ENCODE peak calls at places on chromosome 3, in eight cellular contexts. D is coronary artery, E is left ventricle myocardium inferior, M is osteoblast, Z is astrocyte of the cerebellum, J is GM13976, X is pancreas, S is fibroblast of lung. P is an unnamed sample.

GRCh38 chr3:148951599-148952361 is 39.6 kb upstream of the GYG1 start:
- DNase-seq in D (no peak), E (no peak), M (no peak), Z (no peak), J (no peak), X (no peak), S (peak), P (no peak)

GRCh38 chr3:152272771-152273242 is 4.1 kb downstream of the MBNL1 start:
- DNase-seq in D (no peak), E (no peak), M (no peak), Z (peak), J (no peak), X (no peak), S (peak), P (no peak)

GRCh38 chr3:7503431-7503830 is 642.5 kb downstream of the GRM7 start:
- DNase-seq in D (no peak), E (no peak), M (no peak), Z (no peak), J (no peak), X (no peak), S (no peak), P (no peak)

GRCh38 chr3:149224736-149225594 is 3.3 kb upstream of the CP start:
- DNase-seq in D (no peak), E (no peak), M (peak), Z (peak), J (peak), X (no peak), S (peak), P (peak)

GRCh38 chr3:138199847-138200246 is 12.7 kb downstream of the ARMC8 start:
- DNase-seq in D (no peak), E (no peak), M (no peak), Z (no peak), J (no peak), X (no peak), S (no peak), P (no peak)

GRCh38 chr3:134949150-134949549 is 154.1 kb downstream of the EPHB1 start:
- DNase-seq in D (no peak), E (no peak), M (no peak), Z (no peak), J (no peak), X (no peak), S (no peak), P (no peak)

GRCh38 chr3:15327941-15328340 is 4.4 kb downstream of the SH3BP5 start:
- DNase-seq in D (no peak), E (peak), M (peak), Z (no peak), J (no peak), X (no peak), S (no peak), P (no peak)

GRCh38 chr3:25782938-25783660 is at the start of gene NGLY1:
- DNase-seq in D (peak), E (peak), M (peak), Z (peak), J (peak), X (peak), S (peak), P (peak)

GRCh38 chr3:143001034-143001368 is 369 bp upstream of the U2SURP start:
- DNase-seq in D (no peak), E (peak), M (peak), Z (no peak), J (peak), X (no peak), S (no peak), P (peak)

GRCh38 chr3:138675393-138675792 is 66.8 kb downstream of the FAIM start:
- DNase-seq in D (no peak), E (no peak), M (no peak), Z (no peak), J (no peak), X (no peak), S (peak), P (no peak)

GRCh38 chr3:4993276-4994143 is 14.3 kb downstream of the BHLHE40 start:
- DNase-seq in D (peak), E (no peak), M (no peak), Z (no peak), J (no peak), X (no peak), S (no peak), P (no peak)

DNA sequence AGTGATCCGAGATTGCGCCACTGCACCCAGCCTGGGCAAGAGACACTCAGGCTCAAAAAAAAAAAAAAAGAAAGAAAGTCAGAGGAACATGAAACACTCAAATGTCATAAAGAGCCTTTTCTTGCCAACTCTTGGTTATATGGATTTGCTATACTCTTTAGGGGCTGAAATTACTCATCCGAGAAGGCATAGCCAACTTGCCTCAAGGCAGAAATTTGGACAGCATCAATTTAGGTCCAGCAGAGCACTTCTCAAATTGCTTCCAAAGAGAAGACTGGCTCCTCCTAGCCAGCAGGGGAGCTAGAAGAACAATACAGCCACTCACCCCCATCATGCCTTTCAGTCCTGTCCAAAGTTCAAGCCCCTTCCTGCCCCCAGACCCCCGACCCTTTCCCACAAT is 43.8 kb downstream of the OSBPL10 start:
- DNase-seq in D (no peak), E (no peak), M (no peak), Z (no peak), J (no peak), X (no peak), S (no peak), P (no peak)
- TF ChIP-seq CTCF in D (no peak), E (no peak), M (no peak), Z (no peak), J (no peak), X (no peak), S (no peak), P (no peak)

DNA sequence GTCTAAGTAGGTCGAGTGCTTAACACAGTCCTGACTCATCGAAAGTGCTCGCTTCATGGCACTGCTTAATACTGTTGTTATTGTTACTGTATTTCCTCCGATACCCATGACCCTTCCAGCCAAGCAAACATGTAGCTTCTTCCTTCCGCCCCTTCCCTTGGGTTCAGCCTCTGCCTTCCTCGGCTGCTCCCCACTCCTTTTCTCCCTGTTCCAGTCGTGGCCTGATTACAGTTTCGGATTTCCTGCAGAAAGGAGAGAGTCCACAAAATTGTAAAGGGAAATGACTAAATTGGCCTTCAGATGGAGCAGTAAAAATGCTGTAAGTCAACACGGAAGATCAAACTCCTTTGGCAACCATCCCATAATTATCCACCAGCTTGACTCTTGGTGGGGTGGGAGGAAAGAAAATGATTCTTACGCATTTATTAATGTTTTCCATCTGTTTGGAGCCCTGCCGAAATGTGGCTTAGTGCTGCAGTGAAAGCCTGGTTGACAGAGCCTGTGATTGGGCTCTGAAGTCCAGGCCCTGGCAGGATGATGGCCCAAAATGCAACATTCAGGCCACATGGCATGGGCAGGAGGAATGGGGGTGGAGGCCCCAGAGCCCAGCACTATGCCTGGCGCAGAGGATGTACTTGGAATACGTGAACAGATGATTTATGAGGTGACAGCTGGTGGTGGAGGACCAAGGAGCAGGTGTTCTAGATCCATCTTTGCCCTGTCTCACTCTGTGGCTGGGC is 37.6 kb downstream of the FAM3D start:
- DNase-seq in D (no peak), E (no peak), M (peak), Z (peak), J (no peak), X (peak), S (peak), P (no peak)
- TF ChIP-seq CTCF in D (no peak), E (no peak), M (no peak), Z (peak), J (no peak), X (no peak), S (no peak), P (no peak)

DNA sequence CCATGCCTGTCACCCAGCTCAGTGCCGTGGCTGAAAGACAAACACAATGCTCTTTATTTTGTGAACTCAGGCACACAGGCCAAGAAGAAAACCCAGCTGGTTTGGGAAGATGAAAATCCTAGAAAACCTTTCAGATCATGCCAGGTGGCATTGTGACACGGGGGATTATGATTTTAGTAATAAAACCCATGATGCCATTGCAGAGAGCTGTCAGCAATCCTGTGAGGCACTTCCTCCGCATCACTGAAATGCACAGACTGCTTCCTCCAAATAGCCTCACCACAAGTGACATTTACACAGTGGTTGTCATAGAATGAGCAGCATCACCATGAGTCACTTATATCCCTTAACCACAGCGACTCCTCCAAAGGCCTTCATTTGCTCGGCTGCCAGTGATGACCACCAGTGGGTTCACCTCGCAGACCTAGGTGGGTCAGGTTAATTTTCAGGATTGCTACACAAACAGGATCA is 22.7 kb downstream of the ABHD6 start:
- DNase-seq in D (no peak), E (no peak), M (peak), Z (peak), J (no peak), X (no peak), S (peak), P (peak)
- TF ChIP-seq CTCF in D (no peak), E (no peak), M (no peak), Z (no peak), J (no peak), X (no peak), S (no peak), P (no peak)

GRCh38 chr3:126851382-126851781 is 131.5 kb upstream of the PLXNA1 start:
- DNase-seq in D (peak), E (no peak), M (no peak), Z (no peak), J (no peak), X (no peak), S (no peak), P (no peak)
- TF ChIP-seq CTCF in D (no peak), E (no peak), M (no peak), Z (no peak), J (no peak), X (no peak), S (no peak), P (no peak)

GRCh38 chr3:170178631-170179030 is 2.9 kb downstream of the PHC3 start:
- DNase-seq in D (no peak), E (no peak), M (no peak), Z (no peak), J (peak), X (no peak), S (no peak), P (peak)

GRCh38 chr3:170180107-170180951 is 1.2 kb downstream of the PHC3 start:
- DNase-seq in D (no peak), E (no peak), M (peak), Z (no peak), J (peak), X (no peak), S (peak), P (peak)

GRCh38 chr3:170179444-170179843 is 2.1 kb downstream of the PHC3 start:
- DNase-seq in D (no peak), E (no peak), M (no peak), Z (no peak), J (no peak), X (no peak), S (no peak), P (no peak)

GRCh38 chr3:170180952-170181876 is at the start of gene PHC3:
- DNase-seq in D (peak), E (peak), M (peak), Z (peak), J (peak), X (peak), S (peak), P (peak)
- TF ChIP-seq CTCF in D (no peak), E (peak), M (no peak), Z (no peak), J (no peak), X (no peak), S (no peak), P (peak)

DNA sequence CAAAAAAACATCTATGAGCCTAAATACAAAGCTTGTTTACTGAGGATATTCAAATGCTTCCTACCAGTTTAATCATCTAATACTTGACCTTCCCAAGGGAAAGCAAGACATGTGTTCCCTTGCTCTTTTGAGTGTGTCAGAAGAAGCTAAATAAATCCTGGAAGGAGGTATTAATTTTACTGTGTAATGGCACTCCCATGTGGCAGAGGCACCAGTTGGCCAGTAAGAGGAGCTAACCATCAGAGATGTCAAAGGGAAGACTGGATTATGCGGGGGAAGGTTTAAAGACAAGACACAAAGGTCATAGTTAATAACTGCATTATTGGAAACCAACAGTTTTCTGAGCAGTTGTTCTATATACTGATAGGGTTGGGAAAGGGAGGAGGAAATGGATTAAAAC is 125.1 kb downstream of the SUCLG2 start:
- DNase-seq in D (no peak), E (no peak), M (no peak), Z (no peak), J (no peak), X (no peak), S (no peak), P (no peak)
- TF ChIP-seq CTCF in D (no peak), E (peak), M (no peak), Z (no peak), J (no peak), X (no peak), S (no peak), P (no peak)

GRCh38 chr3:53677406-53677805 is 168.8 kb downstream of the CHDH start:
- DNase-seq in D (no peak), E (no peak), M (no peak), Z (no peak), J (no peak), X (no peak), S (no peak), P (no peak)
- TF ChIP-seq CTCF in D (no peak), E (peak), M (peak), Z (no peak), J (peak), X (no peak), S (no peak), P (peak)

DNA sequence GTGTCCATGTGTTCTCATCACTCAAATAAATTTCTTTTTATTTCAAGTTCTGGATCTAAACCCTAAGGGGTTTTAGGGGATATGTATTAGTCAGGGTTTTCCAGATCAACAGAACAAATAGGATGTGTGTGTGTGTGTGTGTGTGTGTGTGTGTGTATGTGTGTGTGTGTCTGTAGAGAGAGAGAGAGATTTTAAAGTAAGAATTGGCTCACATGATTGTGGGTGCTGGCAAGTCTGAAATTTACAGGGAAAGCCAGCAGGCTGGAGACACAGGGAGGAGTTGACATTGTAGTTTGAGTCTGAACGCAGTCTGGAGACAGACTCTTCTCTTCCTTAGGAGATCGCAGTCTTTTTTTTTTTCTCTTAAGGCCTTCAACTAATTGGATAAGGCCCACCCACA is 428.7 kb upstream of the TBL1XR1 start:
- DNase-seq in D (no peak), E (no peak), M (no peak), Z (no peak), J (no peak), X (no peak), S (no peak), P (no peak)
- TF ChIP-seq CTCF in D (no peak), E (no peak), M (no peak), Z (no peak), J (no peak), X (no peak), S (no peak), P (no peak)

P was measured in GM10248.